ENCODE peak calls at places on chromosome 12, in nine cellular contexts. W is T-helper 9 cell; X is stimulated activated CD4-positive, alpha-beta T cell treated with anti-CD3 and anti-CD28 coated beads, Interleukin-4, amount 100 ng/mL, for 48 hours; M is mucosa of descending colon; K is EL; N is NCI-H345; Q is transverse colon; H is left ventricle myocardium inferior; G is uterus. A is an unnamed sample.

GRCh38 chr12:104485651-104486341 is 29.0 kb downstream of the CHST11 start:
- DNase-seq in G (no peak), M (no peak), Q (no peak), K (no peak), N (no peak), H (no peak), X (peak), W (peak), A (no peak)

GRCh38 chr12:27821259-27821973 is 41.4 kb upstream of the MANSC4 start:
- DNase-seq in H (no peak), Q (peak), X (no peak), G (peak), M (peak), W (peak), N (peak), K (peak), A (peak)

GRCh38 chr12:111454311-111454710 is 48.6 kb downstream of the SH2B3 start:
- DNase-seq in K (no peak), X (no peak), H (no peak), N (no peak), W (no peak), M (no peak), G (no peak), Q (no peak), A (no peak)

GRCh38 chr12:29591140-29592020 is 93.9 kb upstream of the OVCH1 start:
- DNase-seq in M (no peak), X (no peak), G (no peak), W (no peak), N (no peak), Q (no peak), K (peak), H (no peak), A (no peak)

GRCh38 chr12:26273811-26274210 is 78.4 kb downstream of the SSPN start:
- DNase-seq in N (no peak), W (no peak), H (peak), K (no peak), X (no peak), M (no peak), Q (no peak), G (no peak), A (no peak)

GRCh38 chr12:15677696-15678095 is 111.5 kb downstream of the EPS8 start:
- DNase-seq in X (no peak), N (no peak), H (no peak), G (no peak), W (no peak), Q (no peak), M (no peak), K (no peak), A (no peak)

GRCh38 chr12:26791328-26791791 is 41.6 kb downstream of the ITPR2 start:
- DNase-seq in N (no peak), M (no peak), W (no peak), Q (no peak), H (no peak), G (no peak), X (no peak), K (peak), A (no peak)

GRCh38 chr12:93198086-93198485 is 179.6 kb upstream of the NUDT4 start:
- DNase-seq in M (no peak), G (no peak), W (no peak), X (no peak), H (no peak), Q (no peak), K (peak), N (no peak), A (peak)

GRCh38 chr12:101040936-101041335 is 169.1 kb downstream of the SLC5A8 start:
- DNase-seq in X (no peak), M (no peak), H (no peak), Q (no peak), K (peak), W (no peak), G (no peak), N (no peak), A (no peak)

GRCh38 chr12:112191840-112192321 is 66.5 kb downstream of the TRAFD1 start:
- DNase-seq in H (no peak), M (no peak), G (no peak), N (no peak), Q (no peak), K (no peak), W (no peak), X (no peak), A (no peak)

GRCh38 chr12:89173096-89173495 is 179.2 kb downstream of the DUSP6 start:
- DNase-seq in Q (no peak), W (no peak), H (no peak), G (no peak), K (no peak), M (no peak), X (no peak), N (no peak), A (no peak)

GRCh38 chr12:107610030-107610859 is 75.4 kb upstream of the PWP1 start:
- DNase-seq in K (peak), X (peak), H (no peak), M (peak), N (no peak), W (no peak), Q (no peak), G (no peak), A (no peak)

GRCh38 chr12:128786741-128787391 is 36.9 kb downstream of the SLC15A4 start:
- DNase-seq in W (no peak), Q (no peak), G (no peak), N (no peak), H (no peak), X (no peak), K (no peak), M (no peak), A (no peak)

GRCh38 chr12:7065073-7065623 is 4.6 kb downstream of the C1S start:
- DNase-seq in H (no peak), Q (no peak), W (no peak), M (no peak), N (no peak), K (no peak), G (no peak), X (no peak), A (no peak)

GRCh38 chr12:112340235-112340634 is 42.0 kb downstream of the HECTD4 start:
- DNase-seq in W (no peak), N (no peak), X (no peak), K (no peak), G (no peak), Q (no peak), H (no peak), M (no peak), A (no peak)

GRCh38 chr12:114746297-114747074 is 62.5 kb upstream of the TBX3 start:
- DNase-seq in G (peak), Q (no peak), M (no peak), X (no peak), K (no peak), N (no peak), H (no peak), W (no peak), A (no peak)

GRCh38 chr12:29208935-29209701 is 60.0 kb downstream of the FAR2 start:
- DNase-seq in K (no peak), X (no peak), Q (no peak), M (peak), N (no peak), G (no peak), H (no peak), W (no peak), A (no peak)

GRCh38 chr12:101928556-101928955 is 51.2 kb downstream of the DRAM1 start:
- DNase-seq in M (no peak), K (no peak), N (no peak), W (no peak), G (no peak), H (no peak), Q (no peak), X (no peak), A (no peak)

GRCh38 chr12:47222960-47223847 is 143.4 kb upstream of the AMIGO2 start:
- DNase-seq in K (no peak), G (no peak), H (no peak), N (no peak), Q (no peak), X (no peak), W (no peak), M (no peak), A (no peak)

GRCh38 chr12:129552996-129553750 is 350.7 kb downstream of the TMEM132D start:
- DNase-seq in M (no peak), G (no peak), X (no peak), N (no peak), K (no peak), Q (no peak), W (no peak), H (no peak), A (no peak)

GRCh38 chr12:124564232-124564958 is 3.0 kb downstream of the NCOR2 start:
- DNase-seq in Q (no peak), N (peak), K (no peak), H (no peak), M (no peak), G (no peak), X (no peak), W (no peak), A (no peak)

GRCh38 chr12:15837141-15837781 is 44.9 kb upstream of the STRAP start:
- DNase-seq in H (no peak), N (no peak), M (no peak), Q (no peak), K (peak), W (no peak), X (no peak), G (no peak), A (no peak)

GRCh38 chr12:69102856-69103255 is 136.5 kb upstream of the CPSF6 start:
- DNase-seq in M (no peak), N (no peak), K (no peak), X (no peak), G (no peak), W (no peak), H (no peak), Q (no peak), A (no peak)

GRCh38 chr12:111010061-111010460 is 89.7 kb upstream of the MYL2 start:
- DNase-seq in M (no peak), W (no peak), X (no peak), H (no peak), K (peak), G (no peak), N (no peak), Q (no peak), A (no peak)

GRCh38 chr12:88895634-88896033 is 315.4 kb upstream of the KITLG start:
- DNase-seq in H (no peak), N (no peak), G (no peak), M (no peak), X (no peak), Q (no peak), K (peak), W (no peak), A (no peak)

GRCh38 chr12:16893426-16893825 is 287.5 kb upstream of the LMO3 start:
- DNase-seq in W (no peak), H (no peak), N (peak), M (no peak), K (no peak), Q (no peak), G (no peak), X (no peak), A (no peak)

GRCh38 chr12:46459111-46459510 is 86.5 kb upstream of the SLC38A2 start:
- DNase-seq in W (no peak), K (peak), G (no peak), M (no peak), N (no peak), H (no peak), Q (no peak), X (no peak), A (no peak)

GRCh38 chr12:111428728-111429175 is 23.0 kb downstream of the SH2B3 start:
- DNase-seq in M (peak), K (no peak), X (no peak), G (no peak), W (no peak), Q (peak), H (peak), N (no peak), A (no peak)

A was measured in Panc1.